ENCODE peak calls at places on chromosomes 6 and 20, in four cellular contexts. C is cardiac muscle cell, S is HCT116, J is cardiac fibroblast. H is an unnamed sample.

GRCh38 chr20:59671661-59672471 is 67.5 kb downstream of the PHACTR3 start:
- DNase-seq in C (no peak), S (no peak), J (no peak), H (no peak)

GRCh38 chr6:44110005-44110681 is 17.1 kb downstream of the MRPL14 start:
- DNase-seq in C (no peak), S (no peak), J (no peak), H (no peak)

GRCh38 chr6:121680058-121680457 is 244.6 kb downstream of the GJA1 start:
- DNase-seq in C (no peak), S (no peak), J (no peak), H (no peak)

GRCh38 chr6:155850408-155850841 is 394.8 kb upstream of the NOX3 start:
- DNase-seq in C (peak; percentile 12), S (peak; percentile 74), J (peak; percentile 14), H (peak; percentile 26)

GRCh38 chr6:151675746-151676459 is 131.6 kb upstream of the ESR1 start:
- DNase-seq in C (peak; percentile 47), S (peak; percentile 57), J (peak; percentile 37), H (peak; percentile 77)

GRCh38 chr6:34909484-34909883 is 20.4 kb downstream of the ANKS1A start:
- DNase-seq in C (no peak), S (no peak), J (no peak), H (no peak)

GRCh38 chr6:1381397-1382330 is 7.7 kb upstream of the FOXF2 start:
- DNase-seq in C (peak; percentile 38), S (no peak), J (peak; percentile 25), H (peak; percentile 35)

GRCh38 chr6:125858427-125859320 is 67.9 kb downstream of the NCOA7 start:
- DNase-seq in C (peak; percentile 76), S (peak; percentile 42), J (peak; percentile 79), H (peak; percentile 81)

GRCh38 chr20:49344975-49345374 is 67.1 kb upstream of the ZNFX1 start:
- DNase-seq in C (peak; percentile 94), S (no peak), J (peak; percentile 93), H (peak; percentile 85)

GRCh38 chr6:125519367-125519766 is 217.6 kb upstream of the HDDC2 start:
- DNase-seq in C (no peak), S (no peak), J (no peak), H (no peak)

GRCh38 chr20:22905667-22906066 is 129.4 kb upstream of the SSTR4 start:
- DNase-seq in C (peak; percentile 89), S (no peak), J (peak; percentile 91), H (no peak)

GRCh38 chr6:27059621-27060425 is 187.7 kb upstream of the PRSS16 start:
- DNase-seq in C (no peak), S (no peak), J (no peak), H (no peak)

GRCh38 chr6:117493470-117493869 is 11.0 kb downstream of the DCBLD1 start:
- DNase-seq in C (no peak), S (no peak), J (no peak), H (no peak)

GRCh38 chr6:148239777-148240462 is 102.7 kb upstream of the SASH1 start:
- DNase-seq in C (no peak), S (no peak), J (peak; percentile 37), H (peak; percentile 12)

GRCh38 chr6:166420351-166420750 is 37.6 kb upstream of the MPC1 start:
- DNase-seq in C (peak; percentile 48), S (no peak), J (peak; percentile 41), H (peak; percentile 28)

GRCh38 chr20:63737690-63737939 is 1.2 kb downstream of the LIME1 start:
- DNase-seq in C (no peak), S (no peak), J (no peak), H (no peak)

GRCh38 chr6:219641-220198 is 72.6 kb upstream of the DUSP22 start:
- DNase-seq in C (peak; percentile 50), S (no peak), J (peak; percentile 39), H (peak; percentile 79)

GRCh38 chr6:39791311-39791710 is 865 bp upstream of the DAAM2 start:
- DNase-seq in C (peak; percentile 48), S (no peak), J (peak; percentile 41), H (no peak)

GRCh38 chr6:39794231-39794630 is 2.1 kb downstream of the DAAM2 start:
- DNase-seq in C (no peak), S (no peak), J (no peak), H (no peak)

GRCh38 chr6:39791850-39792500 is at the start of gene DAAM2:
- DNase-seq in C (peak; percentile 70), S (no peak), J (peak; percentile 75), H (peak; percentile 14)

GRCh38 chr6:39793528-39793927 is 1.4 kb downstream of the DAAM2 start:
- DNase-seq in C (no peak), S (no peak), J (no peak), H (no peak)

GRCh38 chr6:39792501-39793450 is 600 bp downstream of the DAAM2 start:
- DNase-seq in C (no peak), S (no peak), J (no peak), H (no peak)
- H3K4me3 ChIP-seq in C (peak overlapping the region; percentile 47), S (no peak overlapping the region), J (peak overlapping the region; percentile 53), H (no peak overlapping the region)

GRCh38 chr20:51023617-51024155 is 779 bp upstream of the KCNG1 start:
- DNase-seq in C (no peak), S (no peak), J (no peak), H (no peak)
- H3K4me3 ChIP-seq in C (peak overlapping the region; percentile 60), S (no peak overlapping the region), J (no peak overlapping the region), H (peak overlapping the region; percentile 44)

DNA sequence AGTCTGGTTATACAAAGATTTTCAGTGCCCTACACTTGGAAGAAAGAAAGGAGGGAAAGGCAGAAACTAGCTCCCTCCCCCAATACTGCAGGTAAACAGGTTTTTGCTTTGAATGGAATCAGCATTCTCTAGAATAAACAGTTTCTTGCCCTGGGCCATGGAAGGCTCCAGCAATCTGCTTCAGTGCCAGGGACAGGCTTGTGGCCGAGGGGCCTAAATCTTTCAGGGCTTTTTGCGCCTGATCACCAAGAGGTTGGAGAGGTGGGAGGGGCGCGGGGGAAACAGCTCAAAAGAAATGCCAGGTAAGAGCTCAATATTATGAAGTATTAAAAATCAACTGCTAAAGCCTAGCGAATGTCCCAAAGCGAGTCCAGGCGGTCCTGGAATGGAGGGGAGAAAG is 23.8 kb downstream of the TFAP2B start:
- DNase-seq in C (no peak), S (no peak), J (no peak), H (no peak)
- H3K4me3 ChIP-seq in C (no peak overlapping the region), S (no peak overlapping the region), J (no peak overlapping the region), H (no peak overlapping the region)

DNA sequence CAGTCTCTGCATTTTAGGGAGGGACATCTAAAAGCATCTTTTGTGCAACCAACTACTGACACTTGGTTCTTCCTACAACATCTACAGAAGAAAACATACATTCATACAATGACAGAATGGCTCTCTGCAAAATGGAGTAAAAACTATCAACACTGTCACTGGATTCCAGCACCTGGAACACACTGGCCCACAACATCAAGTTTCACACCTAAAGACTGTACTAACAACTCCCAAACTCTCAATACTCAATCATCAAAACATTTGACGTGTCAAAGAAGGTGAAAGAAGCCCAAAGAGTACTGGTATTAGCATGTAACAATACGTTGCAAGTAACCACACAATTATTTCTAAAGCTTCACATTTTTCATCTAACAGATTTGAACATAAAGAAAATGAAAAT is 2.2 kb downstream of the CPNE1 start:
- DNase-seq in C (no peak), S (no peak), J (no peak), H (no peak)
- H3K4me3 ChIP-seq in C (peak overlapping the region; percentile 50), S (no peak overlapping the region), J (peak overlapping the region; percentile 98), H (peak overlapping the region; percentile 92)

DNA sequence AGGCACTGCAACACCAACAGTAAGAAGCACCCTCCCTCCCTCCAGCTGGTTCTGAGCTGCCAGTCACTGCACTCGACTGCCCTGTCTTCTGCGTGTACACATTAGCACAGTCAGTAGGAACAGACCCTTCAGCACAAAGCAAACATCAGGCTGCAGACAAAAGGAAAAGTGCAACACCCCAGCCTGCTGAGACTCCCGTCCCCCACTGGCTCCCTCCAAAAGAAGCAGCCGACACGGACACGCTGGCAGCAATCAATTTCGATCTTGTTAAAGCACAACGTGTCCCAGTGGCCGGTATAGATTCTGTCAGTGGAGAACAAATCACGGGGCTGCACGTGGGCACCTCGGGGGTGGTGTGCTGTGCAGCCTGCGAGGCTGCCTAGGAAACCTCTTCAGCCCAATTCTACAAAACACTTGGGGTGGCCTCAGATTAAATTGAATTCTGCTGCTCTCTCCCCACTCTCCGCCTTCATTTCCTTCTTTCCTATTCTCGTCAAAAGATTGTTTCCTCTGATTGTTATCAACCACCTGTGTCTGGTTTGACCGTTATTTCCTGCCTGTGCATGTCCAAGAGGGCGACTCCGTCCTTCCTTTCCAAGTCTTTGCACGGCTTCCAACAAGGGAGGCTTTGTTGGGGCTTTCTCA is 38.7 kb downstream of the TRAF3IP2 start:
- DNase-seq in C (peak; percentile 42), S (no peak), J (peak; percentile 47), H (no peak)
- H3K4me3 ChIP-seq in C (no peak overlapping the region), S (no peak overlapping the region), J (no peak overlapping the region), H (no peak overlapping the region)

DNA sequence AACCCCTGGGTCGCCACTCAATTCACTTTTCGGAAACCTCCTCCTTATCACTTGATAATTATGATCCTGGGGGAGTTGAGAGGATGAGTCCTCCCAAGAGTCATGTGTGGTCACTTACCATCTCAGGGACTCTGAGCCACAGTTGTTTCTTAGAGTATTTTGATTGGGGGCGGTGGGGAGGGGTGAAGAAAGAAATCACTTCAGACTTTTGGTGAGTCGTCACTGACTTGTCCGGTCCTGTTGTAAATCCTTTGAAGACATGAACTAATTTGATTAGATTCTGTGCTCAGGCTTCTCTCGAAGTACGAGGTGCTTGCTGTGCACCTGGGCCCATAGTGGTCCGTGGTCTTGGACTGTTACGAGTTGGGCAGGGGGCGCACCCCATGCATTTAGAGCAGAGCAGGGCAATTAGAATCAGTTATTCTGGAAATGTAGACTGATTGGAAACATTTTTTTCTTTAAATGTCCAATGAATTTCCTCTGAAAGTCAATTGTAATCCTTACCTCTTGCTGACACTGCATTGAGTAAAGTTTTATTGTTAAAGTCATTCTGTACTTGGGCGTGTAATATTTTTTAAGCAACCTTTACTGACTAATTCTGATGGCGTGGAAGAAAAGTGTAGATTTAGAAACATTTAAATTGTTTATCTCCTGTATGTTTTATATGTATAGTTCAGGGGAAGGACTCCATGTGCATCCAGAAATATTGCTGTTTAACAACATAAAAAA is 173.4 kb downstream of the SLC16A10 start:
- DNase-seq in C (no peak), S (no peak), J (no peak), H (peak; percentile 79)
- H3K4me3 ChIP-seq in C (no peak overlapping the region), S (no peak overlapping the region), J (peak overlapping the region; percentile 30), H (peak overlapping the region; percentile 42)

GRCh38 chr20:57421258-57422220 is 30.3 kb downstream of the RBM38 start:
- DNase-seq in C (no peak), S (no peak), J (no peak), H (no peak)
- H3K4me3 ChIP-seq in C (no peak overlapping the region), S (no peak overlapping the region), J (no peak overlapping the region), H (no peak overlapping the region)

H was measured in epithelial cell of esophagus.